ENCODE peak calls at places on chromosomes 12 and 14, in seven cellular contexts. B is esophagus squamous epithelium, W is GM23338, L is H1, F is astrocyte, Y is testis, O is breast epithelium. C is an unnamed sample.

GRCh38 chr12:32501835-32502333 is 102.5 kb downstream of the FGD4 start:
- DNase-seq in B (no peak), W (peak; percentile 96), F (peak; percentile 76), L (peak; percentile 76), O (no peak), Y (peak; percentile 67), C (no peak)

GRCh38 chr12:42325776-42326465 is at the start of the genes PPHLN1 and ZCRB1:
- DNase-seq in O (peak; percentile 72), F (peak; percentile 61), Y (peak; percentile 95), L (peak; percentile 90), B (peak; percentile 22), W (peak; percentile 95), C (peak; percentile 79)

GRCh38 chr14:99605299-99605961 is 1.4 kb upstream of the CCDC85C start:
- DNase-seq in L (peak; percentile 71), W (peak; percentile 48), F (peak; percentile 62), O (no peak), B (no peak), Y (peak; percentile 75), C (peak; percentile 79)

GRCh38 chr14:106069786-106070185 is 543.4 kb downstream of the TMEM121 start:
- DNase-seq in L (no peak), F (no peak), O (no peak), B (no peak), Y (no peak), W (no peak), C (no peak)

GRCh38 chr12:130357241-130357640 is 19.6 kb downstream of the PIWIL1 start:
- DNase-seq in L (no peak), F (no peak), W (no peak), B (no peak), O (no peak), Y (no peak), C (no peak)

GRCh38 chr14:32967421-32967820 is 28.7 kb downstream of the NPAS3 start:
- DNase-seq in O (no peak), B (no peak), F (no peak), W (no peak), Y (no peak), L (no peak), C (no peak)

GRCh38 chr14:21087294-21088091 is 11.0 kb downstream of the ZNF219 start:
- DNase-seq in L (no peak), B (no peak), O (no peak), Y (no peak), F (peak; percentile 93), W (peak; percentile 97), C (no peak)

GRCh38 chr12:6532927-6533652 is 1.2 kb upstream of the GAPDH start:
- DNase-seq in W (peak; percentile 84), L (peak; percentile 81), Y (peak; percentile 81), O (peak; percentile 75), F (peak; percentile 51), B (no peak), C (peak; percentile 82)

GRCh38 chr12:21745258-21745657 is 29.2 kb downstream of the KCNJ8 start:
- DNase-seq in W (no peak), Y (no peak), F (no peak), L (no peak), B (no peak), O (no peak), C (no peak)

GRCh38 chr12:122659579-122659978 is 43.6 kb downstream of the HCAR2 start:
- DNase-seq in L (no peak), B (no peak), W (no peak), Y (no peak), F (no peak), O (peak; percentile 80), C (peak; percentile 46)

GRCh38 chr12:32548691-32549412 is 130.2 kb upstream of the DNM1L start:
- DNase-seq in F (peak; percentile 93), O (no peak), Y (peak; percentile 48), W (no peak), L (peak; percentile 41), B (no peak), C (no peak)

GRCh38 chr14:35390577-35391387 is 13.8 kb downstream of the NFKBIA start:
- DNase-seq in L (no peak), O (no peak), B (no peak), F (peak; percentile 65), W (no peak), Y (no peak), C (no peak)

GRCh38 chr12:58731096-58731495 is 189.2 kb downstream of the LRIG3 start:
- DNase-seq in O (no peak), L (no peak), F (no peak), W (no peak), Y (no peak), B (no peak), C (no peak)

GRCh38 chr14:31781578-31781977 is 220.4 kb downstream of the NUBPL start:
- DNase-seq in W (peak; percentile 45), Y (no peak), L (no peak), B (no peak), O (no peak), F (no peak), C (no peak)

GRCh38 chr14:71235865-71236264 is 328.6 kb downstream of the PCNX1 start:
- DNase-seq in L (no peak), B (no peak), W (no peak), O (no peak), Y (peak; percentile 29), F (peak; percentile 17), C (no peak)

GRCh38 chr12:70443274-70443673 is 77.2 kb downstream of the KCNMB4 start:
- DNase-seq in L (no peak), O (no peak), F (peak; percentile 47), Y (no peak), W (no peak), B (no peak), C (no peak)

GRCh38 chr12:47770086-47770726 is 2.8 kb upstream of the SLC48A1 start:
- DNase-seq in F (no peak), L (no peak), B (no peak), Y (no peak), W (no peak), O (no peak), C (no peak)

GRCh38 chr12:41361791-41362190 is 173.7 kb downstream of the PDZRN4 start:
- DNase-seq in O (no peak), W (no peak), F (no peak), Y (no peak), L (no peak), B (no peak), C (no peak)

GRCh38 chr14:55807059-55807499 is 227.1 kb downstream of the KTN1 start:
- DNase-seq in W (no peak), O (peak; percentile 68), Y (peak; percentile 98), F (peak; percentile 85), L (no peak), B (peak; percentile 18), C (peak; percentile 91)

GRCh38 chr12:131123817-131124216 is 170.1 kb downstream of the ADGRD1 start:
- DNase-seq in Y (no peak), B (no peak), O (no peak), F (no peak), W (no peak), L (no peak), C (no peak)

GRCh38 chr12:104297477-104298113 is 5.9 kb upstream of the EID3 start:
- DNase-seq in Y (no peak), O (no peak), F (peak; percentile 38), W (no peak), L (no peak), B (no peak), C (no peak)
- H3K4me1 ChIP-seq in Y (no peaks in the 10 kb centered on the region), O (no peaks in the 10 kb centered on the region), F (no peaks in the 10 kb centered on the region), W (peaks cover 15% of the 10 kb centered on the region), L (no peaks in the 10 kb centered on the region), B (peaks cover 5% of the 10 kb centered on the region), C (no peaks in the 10 kb centered on the region)

DNA sequence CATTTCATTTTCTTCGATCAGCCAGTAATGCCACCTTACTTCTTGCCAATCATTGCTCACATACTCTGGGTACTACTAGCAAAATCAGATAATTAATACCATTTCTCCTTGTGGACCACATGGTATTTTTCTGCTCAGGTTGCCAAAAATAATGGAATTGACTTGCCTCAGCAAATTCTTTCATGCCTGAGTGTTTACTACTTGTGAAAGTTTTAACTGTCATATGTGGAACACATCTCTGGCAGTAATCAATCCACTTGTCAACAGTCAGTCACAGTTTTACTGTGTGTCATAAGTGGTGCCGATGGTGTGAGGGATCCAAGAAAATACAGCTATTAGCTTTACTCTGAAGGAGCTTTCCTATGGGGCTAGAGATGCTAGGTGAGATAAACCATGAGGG is 55.3 kb upstream of the ATF1 start:
- DNase-seq in F (no peak), O (no peak), B (no peak), L (no peak), W (no peak), Y (no peak), C (no peak)
- H3K36me3 ChIP-seq in F (peaks cover 44% of the 10 kb centered on the region), O (peaks cover 12% of the 10 kb centered on the region), B (peaks cover 98% of the 10 kb centered on the region), L (peaks cover 42% of the 10 kb centered on the region), W (peaks cover 19% of the 10 kb centered on the region), Y (peaks cover 4% of the 10 kb centered on the region), C (no peaks in the 10 kb centered on the region)

GRCh38 chr14:96166475-96167223 is 38.0 kb upstream of the BDKRB2 start:
- DNase-seq in W (no peak), B (no peak), F (no peak), L (no peak), O (no peak), Y (no peak), C (no peak)
- H3K27ac ChIP-seq in W (no peak overlapping the region), B (peak overlapping the region; percentile 49), F (no peak overlapping the region), L (no peak overlapping the region), O (no peak overlapping the region), Y (no peak overlapping the region), C (no peak overlapping the region)

DNA sequence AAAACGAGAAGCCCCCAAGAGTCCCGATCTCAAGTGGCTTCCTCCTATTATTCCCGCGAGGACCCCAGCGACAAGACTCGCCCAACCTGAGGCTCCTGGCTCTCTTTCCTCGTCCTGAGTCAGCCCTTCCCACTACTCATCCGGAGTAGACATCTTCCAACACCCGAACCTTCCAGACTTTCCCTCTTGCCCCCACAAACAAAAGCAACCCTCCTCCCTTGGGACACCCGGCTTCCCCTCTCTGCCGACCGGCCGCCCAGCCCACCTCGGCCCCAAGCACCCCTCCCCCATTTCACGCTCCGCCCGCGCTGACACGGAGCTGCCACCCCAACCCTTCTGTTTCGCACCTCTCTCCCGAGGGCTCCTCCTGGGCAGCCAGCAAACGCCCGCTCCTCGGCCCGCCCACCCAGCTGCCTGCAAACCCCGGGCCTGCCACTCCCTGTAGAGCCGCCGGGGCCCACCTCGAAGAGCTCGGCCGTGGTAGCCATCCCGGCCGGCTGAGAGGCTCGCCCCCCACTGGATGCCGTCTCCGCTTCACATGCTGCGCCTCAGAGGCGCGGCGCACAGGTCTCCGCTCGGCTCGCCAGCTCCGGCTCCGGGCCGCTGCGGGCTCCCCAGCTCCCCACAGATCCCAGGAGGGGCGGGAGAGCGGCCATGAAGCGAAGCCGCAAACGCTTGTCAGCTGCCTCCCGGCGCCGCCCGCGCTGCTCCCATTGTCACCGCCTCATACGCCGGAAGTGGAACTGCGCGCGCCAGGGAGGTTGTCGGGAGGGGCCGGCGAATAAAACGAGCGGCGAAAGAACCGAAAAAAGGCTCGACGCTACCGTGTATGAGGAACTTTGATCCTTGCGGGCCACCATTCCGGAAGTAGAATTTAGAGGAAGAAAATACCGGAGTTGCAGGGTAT is at the start of the genes AP5M1 and EXOC5:
- DNase-seq in Y (peak; percentile 96), B (peak; percentile 54), O (peak; percentile 86), L (peak; percentile 87), F (peak; percentile 91), W (peak; percentile 98), C (peak; percentile 94)
- H3K4me1 ChIP-seq in Y (peaks cover 27% of the 10 kb centered on the region), B (no peaks in the 10 kb centered on the region), O (no peaks in the 10 kb centered on the region), L (no peaks in the 10 kb centered on the region), F (peaks cover 9% of the 10 kb centered on the region), W (peaks cover 20% of the 10 kb centered on the region), C (peaks cover 27% of the 10 kb centered on the region)

GRCh38 chr12:100331871-100332270 is 25.0 kb upstream of the SLC17A8 start:
- DNase-seq in W (no peak), Y (no peak), L (no peak), O (no peak), B (no peak), F (no peak), C (no peak)
- H3K36me3 ChIP-seq in W (peaks cover 3% of the 10 kb centered on the region), Y (no peaks in the 10 kb centered on the region), L (peaks cover 26% of the 10 kb centered on the region), O (no peaks in the 10 kb centered on the region), B (peaks cover 100% of the 10 kb centered on the region), F (peaks cover 29% of the 10 kb centered on the region), C (peaks cover 12% of the 10 kb centered on the region)

C was measured in pancreas.